ENCODE peak calls at places on chromosomes 1 and 21, in five cellular contexts. One of them, this sample, is unnamed.

GRCh38 chr1:248196965-248197364 is at the start of gene OR2M3:
- DNase-seq in stimulated activated CD8-positive, alpha-beta memory T cell treated with anti-CD3 and anti-CD28 coated beads, Interleukin-15, amount 100 ng/mL, for 4 hours: no peak
- DNase-seq in HAP-1: no peak
- DNase-seq in stimulated activated CD4-positive, alpha-beta T cell treated with anti-CD3 and anti-CD28 coated beads, Interleukin-4, amount 100 ng/mL, for 48 hours: no peak
- DNase-seq in PC-3: no peak
- DNase-seq in this sample: no peak

GRCh38 chr1:73106931-73107330 is 824.6 kb upstream of the NEGR1 start:
- DNase-seq in stimulated activated CD8-positive, alpha-beta memory T cell treated with anti-CD3 and anti-CD28 coated beads, Interleukin-15, amount 100 ng/mL, for 4 hours: no peak
- DNase-seq in HAP-1: no peak
- DNase-seq in stimulated activated CD4-positive, alpha-beta T cell treated with anti-CD3 and anti-CD28 coated beads, Interleukin-4, amount 100 ng/mL, for 48 hours: no peak
- DNase-seq in PC-3: no peak
- DNase-seq in this sample: no peak

GRCh38 chr1:209647212-209647611 is 5.0 kb downstream of the LAMB3 start:
- DNase-seq in stimulated activated CD8-positive, alpha-beta memory T cell treated with anti-CD3 and anti-CD28 coated beads, Interleukin-15, amount 100 ng/mL, for 4 hours: no peak
- DNase-seq in HAP-1: no peak
- DNase-seq in stimulated activated CD4-positive, alpha-beta T cell treated with anti-CD3 and anti-CD28 coated beads, Interleukin-4, amount 100 ng/mL, for 48 hours: no peak
- DNase-seq in PC-3: no peak
- DNase-seq in this sample: peak

GRCh38 chr1:50195205-50195604 is 86.5 kb downstream of the ELAVL4 start:
- DNase-seq in stimulated activated CD8-positive, alpha-beta memory T cell treated with anti-CD3 and anti-CD28 coated beads, Interleukin-15, amount 100 ng/mL, for 4 hours: no peak
- DNase-seq in HAP-1: no peak
- DNase-seq in stimulated activated CD4-positive, alpha-beta T cell treated with anti-CD3 and anti-CD28 coated beads, Interleukin-4, amount 100 ng/mL, for 48 hours: no peak
- DNase-seq in PC-3: no peak
- DNase-seq in this sample: no peak

GRCh38 chr1:49597436-49597835 is 426.3 kb downstream of the AGBL4 start:
- DNase-seq in stimulated activated CD8-positive, alpha-beta memory T cell treated with anti-CD3 and anti-CD28 coated beads, Interleukin-15, amount 100 ng/mL, for 4 hours: no peak
- DNase-seq in HAP-1: no peak
- DNase-seq in stimulated activated CD4-positive, alpha-beta T cell treated with anti-CD3 and anti-CD28 coated beads, Interleukin-4, amount 100 ng/mL, for 48 hours: no peak
- DNase-seq in PC-3: no peak
- DNase-seq in this sample: no peak

GRCh38 chr1:226497991-226498689 is 50.4 kb upstream of the STUM start:
- DNase-seq in stimulated activated CD8-positive, alpha-beta memory T cell treated with anti-CD3 and anti-CD28 coated beads, Interleukin-15, amount 100 ng/mL, for 4 hours: no peak
- DNase-seq in HAP-1: no peak
- DNase-seq in stimulated activated CD4-positive, alpha-beta T cell treated with anti-CD3 and anti-CD28 coated beads, Interleukin-4, amount 100 ng/mL, for 48 hours: no peak
- DNase-seq in PC-3: no peak
- DNase-seq in this sample: no peak

GRCh38 chr1:28510350-28511223 is 4.7 kb downstream of the RCC1 start:
- DNase-seq in stimulated activated CD8-positive, alpha-beta memory T cell treated with anti-CD3 and anti-CD28 coated beads, Interleukin-15, amount 100 ng/mL, for 4 hours: no peak
- DNase-seq in HAP-1: peak
- DNase-seq in stimulated activated CD4-positive, alpha-beta T cell treated with anti-CD3 and anti-CD28 coated beads, Interleukin-4, amount 100 ng/mL, for 48 hours: no peak
- DNase-seq in PC-3: peak
- DNase-seq in this sample: peak

GRCh38 chr1:62588000-62588399 is 9.3 kb upstream of the ANGPTL3 start:
- DNase-seq in stimulated activated CD8-positive, alpha-beta memory T cell treated with anti-CD3 and anti-CD28 coated beads, Interleukin-15, amount 100 ng/mL, for 4 hours: no peak
- DNase-seq in HAP-1: no peak
- DNase-seq in stimulated activated CD4-positive, alpha-beta T cell treated with anti-CD3 and anti-CD28 coated beads, Interleukin-4, amount 100 ng/mL, for 48 hours: no peak
- DNase-seq in PC-3: no peak
- DNase-seq in this sample: no peak

GRCh38 chr1:9625761-9626160 is 25.8 kb upstream of the PIK3CD start:
- DNase-seq in stimulated activated CD8-positive, alpha-beta memory T cell treated with anti-CD3 and anti-CD28 coated beads, Interleukin-15, amount 100 ng/mL, for 4 hours: no peak
- DNase-seq in HAP-1: no peak
- DNase-seq in stimulated activated CD4-positive, alpha-beta T cell treated with anti-CD3 and anti-CD28 coated beads, Interleukin-4, amount 100 ng/mL, for 48 hours: no peak
- DNase-seq in PC-3: peak
- DNase-seq in this sample: no peak

GRCh38 chr1:229070168-229070567 is 200.7 kb upstream of the RAB4A start:
- DNase-seq in stimulated activated CD8-positive, alpha-beta memory T cell treated with anti-CD3 and anti-CD28 coated beads, Interleukin-15, amount 100 ng/mL, for 4 hours: no peak
- DNase-seq in HAP-1: no peak
- DNase-seq in stimulated activated CD4-positive, alpha-beta T cell treated with anti-CD3 and anti-CD28 coated beads, Interleukin-4, amount 100 ng/mL, for 48 hours: no peak
- DNase-seq in PC-3: peak
- DNase-seq in this sample: peak

GRCh38 chr1:6134206-6134605 is 45.9 kb downstream of the CHD5 start:
- DNase-seq in stimulated activated CD8-positive, alpha-beta memory T cell treated with anti-CD3 and anti-CD28 coated beads, Interleukin-15, amount 100 ng/mL, for 4 hours: no peak
- DNase-seq in HAP-1: no peak
- DNase-seq in stimulated activated CD4-positive, alpha-beta T cell treated with anti-CD3 and anti-CD28 coated beads, Interleukin-4, amount 100 ng/mL, for 48 hours: no peak
- DNase-seq in PC-3: no peak
- DNase-seq in this sample: no peak

GRCh38 chr1:65773391-65773790 is 19.3 kb upstream of the PDE4B start:
- DNase-seq in stimulated activated CD8-positive, alpha-beta memory T cell treated with anti-CD3 and anti-CD28 coated beads, Interleukin-15, amount 100 ng/mL, for 4 hours: no peak
- DNase-seq in HAP-1: no peak
- DNase-seq in stimulated activated CD4-positive, alpha-beta T cell treated with anti-CD3 and anti-CD28 coated beads, Interleukin-4, amount 100 ng/mL, for 48 hours: no peak
- DNase-seq in PC-3: peak
- DNase-seq in this sample: peak

GRCh38 chr1:174222166-174222949 is 63.0 kb downstream of the RABGAP1L start:
- DNase-seq in stimulated activated CD8-positive, alpha-beta memory T cell treated with anti-CD3 and anti-CD28 coated beads, Interleukin-15, amount 100 ng/mL, for 4 hours: no peak
- DNase-seq in HAP-1: no peak
- DNase-seq in stimulated activated CD4-positive, alpha-beta T cell treated with anti-CD3 and anti-CD28 coated beads, Interleukin-4, amount 100 ng/mL, for 48 hours: no peak
- DNase-seq in PC-3: peak
- DNase-seq in this sample: peak

GRCh38 chr1:20485527-20486456 is at the start of gene CAMK2N1:
- DNase-seq in stimulated activated CD8-positive, alpha-beta memory T cell treated with anti-CD3 and anti-CD28 coated beads, Interleukin-15, amount 100 ng/mL, for 4 hours: peak
- DNase-seq in HAP-1: peak
- DNase-seq in stimulated activated CD4-positive, alpha-beta T cell treated with anti-CD3 and anti-CD28 coated beads, Interleukin-4, amount 100 ng/mL, for 48 hours: no peak
- DNase-seq in PC-3: peak
- DNase-seq in this sample: peak

GRCh38 chr1:163914785-163915413 is 593.1 kb downstream of the NUF2 start:
- DNase-seq in stimulated activated CD8-positive, alpha-beta memory T cell treated with anti-CD3 and anti-CD28 coated beads, Interleukin-15, amount 100 ng/mL, for 4 hours: no peak
- DNase-seq in HAP-1: no peak
- DNase-seq in stimulated activated CD4-positive, alpha-beta T cell treated with anti-CD3 and anti-CD28 coated beads, Interleukin-4, amount 100 ng/mL, for 48 hours: no peak
- DNase-seq in PC-3: no peak
- DNase-seq in this sample: no peak

GRCh38 chr1:103171041-103171590 is 62.8 kb upstream of the COL11A1 start:
- DNase-seq in stimulated activated CD8-positive, alpha-beta memory T cell treated with anti-CD3 and anti-CD28 coated beads, Interleukin-15, amount 100 ng/mL, for 4 hours: no peak
- DNase-seq in HAP-1: no peak
- DNase-seq in stimulated activated CD4-positive, alpha-beta T cell treated with anti-CD3 and anti-CD28 coated beads, Interleukin-4, amount 100 ng/mL, for 48 hours: no peak
- DNase-seq in PC-3: no peak
- DNase-seq in this sample: no peak

GRCh38 chr1:227894831-227895451 is 52.8 kb downstream of the WNT9A start:
- DNase-seq in stimulated activated CD8-positive, alpha-beta memory T cell treated with anti-CD3 and anti-CD28 coated beads, Interleukin-15, amount 100 ng/mL, for 4 hours: no peak
- DNase-seq in HAP-1: no peak
- DNase-seq in stimulated activated CD4-positive, alpha-beta T cell treated with anti-CD3 and anti-CD28 coated beads, Interleukin-4, amount 100 ng/mL, for 48 hours: no peak
- DNase-seq in PC-3: no peak
- DNase-seq in this sample: no peak

GRCh38 chr1:180271640-180272255 is 41.7 kb downstream of the LHX4 start:
- DNase-seq in stimulated activated CD8-positive, alpha-beta memory T cell treated with anti-CD3 and anti-CD28 coated beads, Interleukin-15, amount 100 ng/mL, for 4 hours: no peak
- DNase-seq in HAP-1: no peak
- DNase-seq in stimulated activated CD4-positive, alpha-beta T cell treated with anti-CD3 and anti-CD28 coated beads, Interleukin-4, amount 100 ng/mL, for 48 hours: no peak
- DNase-seq in PC-3: no peak
- DNase-seq in this sample: no peak

GRCh38 chr21:35072960-35073359 is 23.9 kb upstream of the RUNX1 start:
- DNase-seq in stimulated activated CD8-positive, alpha-beta memory T cell treated with anti-CD3 and anti-CD28 coated beads, Interleukin-15, amount 100 ng/mL, for 4 hours: no peak
- DNase-seq in HAP-1: no peak
- DNase-seq in stimulated activated CD4-positive, alpha-beta T cell treated with anti-CD3 and anti-CD28 coated beads, Interleukin-4, amount 100 ng/mL, for 48 hours: no peak
- DNase-seq in PC-3: no peak
- DNase-seq in this sample: no peak

GRCh38 chr21:23951251-23951650 is 1656.0 kb downstream of the MRPL39 start:
- DNase-seq in stimulated activated CD8-positive, alpha-beta memory T cell treated with anti-CD3 and anti-CD28 coated beads, Interleukin-15, amount 100 ng/mL, for 4 hours: no peak
- DNase-seq in HAP-1: no peak
- DNase-seq in stimulated activated CD4-positive, alpha-beta T cell treated with anti-CD3 and anti-CD28 coated beads, Interleukin-4, amount 100 ng/mL, for 48 hours: no peak
- DNase-seq in PC-3: peak
- DNase-seq in this sample: peak

GRCh38 chr21:44424608-44425306 is 30.6 kb upstream of the LRRC3 start:
- DNase-seq in stimulated activated CD8-positive, alpha-beta memory T cell treated with anti-CD3 and anti-CD28 coated beads, Interleukin-15, amount 100 ng/mL, for 4 hours: no peak
- DNase-seq in HAP-1: no peak
- DNase-seq in stimulated activated CD4-positive, alpha-beta T cell treated with anti-CD3 and anti-CD28 coated beads, Interleukin-4, amount 100 ng/mL, for 48 hours: no peak
- DNase-seq in PC-3: no peak
- DNase-seq in this sample: no peak

GRCh38 chr1:119327436-119328155 is 41.0 kb upstream of the HAO2 start:
- DNase-seq in stimulated activated CD8-positive, alpha-beta memory T cell treated with anti-CD3 and anti-CD28 coated beads, Interleukin-15, amount 100 ng/mL, for 4 hours: no peak
- DNase-seq in HAP-1: no peak
- DNase-seq in stimulated activated CD4-positive, alpha-beta T cell treated with anti-CD3 and anti-CD28 coated beads, Interleukin-4, amount 100 ng/mL, for 48 hours: peak
- DNase-seq in PC-3: no peak
- DNase-seq in this sample: peak

GRCh38 chr21:35643176-35643575 is 417.1 kb downstream of the SETD4 start:
- DNase-seq in stimulated activated CD8-positive, alpha-beta memory T cell treated with anti-CD3 and anti-CD28 coated beads, Interleukin-15, amount 100 ng/mL, for 4 hours: no peak
- DNase-seq in HAP-1: no peak
- DNase-seq in stimulated activated CD4-positive, alpha-beta T cell treated with anti-CD3 and anti-CD28 coated beads, Interleukin-4, amount 100 ng/mL, for 48 hours: no peak
- DNase-seq in PC-3: peak
- DNase-seq in this sample: peak

GRCh38 chr1:201016211-201016651 is 7.3 kb downstream of the KIF21B start:
- DNase-seq in stimulated activated CD8-positive, alpha-beta memory T cell treated with anti-CD3 and anti-CD28 coated beads, Interleukin-15, amount 100 ng/mL, for 4 hours: no peak
- DNase-seq in HAP-1: no peak
- DNase-seq in stimulated activated CD4-positive, alpha-beta T cell treated with anti-CD3 and anti-CD28 coated beads, Interleukin-4, amount 100 ng/mL, for 48 hours: no peak
- DNase-seq in PC-3: peak
- DNase-seq in this sample: no peak